ENCODE peak calls at places on chromosomes 2 and 18, in four cellular contexts. L, M, E and Q are unnamed samples.

GRCh38 chr18:59918320-59918755 is 18.5 kb downstream of the PMAIP1 start:
- DNase-seq in L (no peak), M (peak), E (no peak), Q (no peak)

GRCh38 chr2:200483729-200484198 is 26.1 kb downstream of the KCTD18 start:
- DNase-seq in L (no peak), M (peak), E (no peak), Q (no peak)

GRCh38 chr18:5422626-5423025 is 121.2 kb downstream of the EPB41L3 start:
- DNase-seq in L (no peak), M (no peak), E (no peak), Q (no peak)

GRCh38 chr2:10269711-10270610 is 32.7 kb upstream of the HPCAL1 start:
- DNase-seq in L (no peak), M (peak), E (no peak), Q (peak)

GRCh38 chr18:12904012-12904516 is 20.0 kb upstream of the PTPN2 start:
- DNase-seq in L (peak), M (no peak), E (no peak), Q (no peak)

GRCh38 chr2:233764761-233765160 is 4.7 kb downstream of the UGT1A1 start:
- DNase-seq in L (no peak), M (no peak), E (no peak), Q (no peak)

GRCh38 chr2:97726311-97727064 is 13.1 kb downstream of the ZAP70 start:
- DNase-seq in L (no peak), M (no peak), E (no peak), Q (no peak)

GRCh38 chr2:1833726-1834125 is 89.4 kb upstream of the PXDN start:
- DNase-seq in L (no peak), M (no peak), E (no peak), Q (no peak)

GRCh38 chr18:33700513-33700976 is 122.5 kb downstream of the ASXL3 start:
- DNase-seq in L (no peak), M (no peak), E (no peak), Q (no peak)

GRCh38 chr2:10282621-10283105 is 20.0 kb upstream of the HPCAL1 start:
- DNase-seq in L (no peak), M (no peak), E (no peak), Q (no peak)

GRCh38 chr2:181764095-181764963 is 84.0 kb upstream of the NEUROD1 start:
- DNase-seq in L (no peak), M (no peak), E (no peak), Q (no peak)

GRCh38 chr2:8149985-8150547 is 531.8 kb upstream of the ID2 start:
- DNase-seq in L (no peak), M (no peak), E (no peak), Q (no peak)

GRCh38 chr2:68994864-68995263 is 18.1 kb upstream of the ANTXR1 start:
- DNase-seq in L (no peak), M (no peak), E (no peak), Q (peak)

GRCh38 chr2:164458801-164459200 is 162.5 kb downstream of the GRB14 start:
- DNase-seq in L (no peak), M (no peak), E (no peak), Q (no peak)

GRCh38 chr2:74100254-74101216 is 47.2 kb downstream of the BOLA3 start:
- DNase-seq in L (no peak), M (no peak), E (no peak), Q (no peak)

GRCh38 chr18:48961547-48961946 is 10.8 kb upstream of the SMAD7 start:
- DNase-seq in L (no peak), M (no peak), E (no peak), Q (no peak)

GRCh38 chr2:195711478-195711877 is 54.5 kb downstream of the SLC39A10 start:
- DNase-seq in L (no peak), M (no peak), E (no peak), Q (no peak)

GRCh38 chr2:237904806-237905599 is 45.6 kb downstream of the RAMP1 start:
- DNase-seq in L (peak), M (no peak), E (peak), Q (no peak)

GRCh38 chr2:156470975-156471583 is 34.9 kb downstream of the GPD2 start:
- DNase-seq in L (no peak), M (no peak), E (no peak), Q (no peak)

GRCh38 chr2:45276914-45277313 is 267.7 kb upstream of the SIX2 start:
- DNase-seq in L (no peak), M (no peak), E (no peak), Q (no peak)

GRCh38 chr2:100780203-100781008 is 39.5 kb upstream of the NPAS2 start:
- DNase-seq in L (no peak), M (no peak), E (peak), Q (no peak)

GRCh38 chr2:176493221-176493825 is 224.1 kb downstream of the MTX2 start:
- DNase-seq in L (no peak), M (no peak), E (peak), Q (no peak)

GRCh38 chr2:70104231-70105111 is 17.2 kb downstream of the PCBP1 start:
- DNase-seq in L (peak), M (peak), E (peak), Q (peak)

GRCh38 chr2:64913357-64913869 is 75.8 kb upstream of the SLC1A4 start:
- DNase-seq in L (no peak), M (peak), E (no peak), Q (no peak)

GRCh38 chr18:5894613-5895299 is 566 bp downstream of the TMEM200C start:
- DNase-seq in L (peak), M (no peak), E (no peak), Q (no peak)

GRCh38 chr2:67650292-67651133 is 253.4 kb downstream of the ETAA1 start:
- DNase-seq in L (peak), M (peak), E (peak), Q (peak)

GRCh38 chr2:172234716-172235661 is 132.3 kb upstream of the DLX2 start:
- DNase-seq in L (no peak), M (peak), E (no peak), Q (no peak)

GRCh38 chr2:172783091-172783898 is 47.6 kb downstream of the RAPGEF4 start:
- DNase-seq in L (no peak), M (no peak), E (no peak), Q (no peak)

GRCh38 chr2:36287363-36288275 is 68.0 kb upstream of the CRIM1 start:
- DNase-seq in L (no peak), M (no peak), E (no peak), Q (no peak)

GRCh38 chr2:224278531-224278930 is 123.4 kb downstream of the FAM124B start:
- DNase-seq in L (no peak), M (no peak), E (no peak), Q (no peak)

GRCh38 chr2:66849128-66849527 is 414.2 kb downstream of the MEIS1 start:
- DNase-seq in L (no peak), M (no peak), E (no peak), Q (no peak)

GRCh38 chr2:94987074-94988020 is 38.2 kb upstream of the MAL start:
- DNase-seq in L (no peak), M (no peak), E (no peak), Q (no peak)

GRCh38 chr2:190694479-190694878 is 45.6 kb downstream of the NAB1 start:
- DNase-seq in L (no peak), M (no peak), E (no peak), Q (no peak)

GRCh38 chr2:210553371-210553770 is 3.0 kb upstream of the CPS1 start:
- DNase-seq in L (no peak), M (no peak), E (no peak), Q (no peak)

GRCh38 chr2:222038086-222038802 is 260.6 kb downstream of the PAX3 start:
- DNase-seq in L (no peak), M (no peak), E (no peak), Q (no peak)

GRCh38 chr2:3656762-3657691 is 973 bp upstream of the ALLC start:
- DNase-seq in L (peak), M (no peak), E (no peak), Q (no peak)

GRCh38 chr2:208595386-208596275 is 189.0 kb downstream of the PTH2R start:
- DNase-seq in L (no peak), M (no peak), E (no peak), Q (no peak)

GRCh38 chr2:133508546-133509165 is 59.6 kb downstream of the NCKAP5 start:
- DNase-seq in L (no peak), M (no peak), E (no peak), Q (no peak)

GRCh38 chr2:28624436-28624797 is 127.2 kb upstream of the PPP1CB start:
- DNase-seq in L (no peak), M (no peak), E (no peak), Q (no peak)

DNA sequence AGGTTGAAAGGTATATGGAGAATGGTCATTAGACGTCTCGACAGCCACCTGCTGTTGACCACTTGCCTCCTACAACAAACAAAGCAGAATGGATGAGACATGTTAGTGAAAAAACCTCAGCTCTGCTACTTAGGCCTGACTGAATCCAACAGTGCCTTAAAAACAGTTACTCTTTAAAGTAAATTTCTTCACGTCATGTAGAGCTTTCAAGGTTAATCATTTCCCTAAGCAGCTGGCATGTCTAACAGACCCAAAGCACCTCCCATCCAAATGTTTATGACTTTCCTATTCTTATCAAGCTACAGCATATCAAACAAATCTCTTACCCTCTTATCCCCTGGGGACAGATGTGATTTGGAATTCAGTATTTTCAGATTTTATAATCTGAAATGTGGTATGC is 75.6 kb upstream of the ITGB6 start:
- DNase-seq in L (no peak), M (no peak), E (no peak), Q (no peak)
- TF ChIP-seq CTCF in L (no peak), M (no peak), E (no peak), Q (no peak)

GRCh38 chr2:48039209-48039990 is 133.1 kb upstream of the FBXO11 start:
- DNase-seq in L (no peak), M (no peak), E (no peak), Q (no peak)
- TF ChIP-seq POLR2A in L (no peak), M (no peak), E (no peak), Q (no peak)

GRCh38 chr2:177673602-177674595 is 281.3 kb downstream of the AGPS start:
- DNase-seq in L (no peak), M (no peak), E (no peak), Q (no peak)
- TF ChIP-seq CTCF in L (no peak), M (no peak), E (no peak), Q (no peak)

GRCh38 chr2:113203901-113204519 is 30.2 kb downstream of the PSD4 start:
- DNase-seq in L (peak), M (peak), E (peak), Q (peak)
- TF ChIP-seq POLR2A in L (no peak), M (no peak), E (no peak), Q (no peak)

GRCh38 chr2:85165291-85165690 is 32.1 kb downstream of the TCF7L1 start:
- DNase-seq in L (no peak), M (no peak), E (no peak), Q (no peak)

GRCh38 chr2:85162746-85163301 is 29.6 kb downstream of the TCF7L1 start:
- DNase-seq in L (peak), M (no peak), E (no peak), Q (no peak)

GRCh38 chr2:85161626-85161960 is 28.4 kb downstream of the TCF7L1 start:
- DNase-seq in L (no peak), M (no peak), E (no peak), Q (no peak)

GRCh38 chr2:85166021-85166420 is 32.8 kb downstream of the TCF7L1 start:
- DNase-seq in L (no peak), M (no peak), E (no peak), Q (no peak)

GRCh38 chr2:85164145-85164559 is 31.0 kb downstream of the TCF7L1 start:
- DNase-seq in L (no peak), M (no peak), E (no peak), Q (no peak)
- TF ChIP-seq CTCF in L (no peak), M (no peak), E (no peak), Q (no peak)